ENCODE peak calls at places on chromosomes 2 and 18, in nine cellular contexts. G is dorsolateral prefrontal cortex; W is LHCN-M2; Q is B cell; J is stimulated activated CD4-positive, alpha-beta T cell treated with anti-CD3 and anti-CD28 coated beads, Interleukin-2, amount 100 ng/mL, for 48 hours; X is PC-3; D is NCI-H1105 treated with DMSO at 0.1 percent for 48 hours; P is fibroblast of lung; B is endothelial cell of umbilical vein. V is an unnamed sample.

GRCh38 chr2:233447506-233448219 is 93.4 kb downstream of the DGKD start:
- DNase-seq in G (peak; percentile 23), W (no peak), Q (no peak), J (no peak), X (no peak), D (no peak), P (no peak), B (no peak), V (no peak)

GRCh38 chr2:12005886-12006681 is 259.7 kb downstream of the LPIN1 start:
- DNase-seq in G (peak; percentile 40), W (peak; percentile 82), Q (peak; percentile 68), J (peak; percentile 50), X (no peak), D (peak; percentile 80), P (no peak), B (peak; percentile 51), V (peak; percentile 72)

GRCh38 chr2:133817680-133818566 is 249.7 kb upstream of the NCKAP5 start:
- DNase-seq in G (no peak), W (peak; percentile 94), Q (no peak), J (no peak), X (peak; percentile 97), D (no peak), P (peak; percentile 94), B (peak; percentile 98), V (peak; percentile 98)

GRCh38 chr2:153096272-153096671 is 377.9 kb downstream of the ARL6IP6 start:
- DNase-seq in G (no peak), W (no peak), Q (no peak), J (no peak), X (no peak), D (no peak), P (no peak), B (no peak), V (no peak)

GRCh38 chr2:154568413-154568812 is 130.1 kb upstream of the KCNJ3 start:
- DNase-seq in G (no peak), W (no peak), Q (no peak), J (no peak), X (no peak), D (no peak), P (no peak), B (no peak), V (no peak)

GRCh38 chr2:5367321-5367720 is 324.9 kb upstream of the SOX11 start:
- DNase-seq in G (no peak), W (no peak), Q (no peak), J (no peak), X (no peak), D (no peak), P (no peak), B (no peak), V (no peak)

GRCh38 chr2:188984680-188985079 is 10.5 kb downstream of the COL3A1 start:
- DNase-seq in G (no peak), W (peak; percentile 95), Q (no peak), J (no peak), X (peak; percentile 19), D (no peak), P (peak; percentile 89), B (no peak), V (no peak)

GRCh38 chr2:422676-423435 is 135.0 kb upstream of the ALKAL2 start:
- DNase-seq in G (no peak), W (no peak), Q (no peak), J (no peak), X (no peak), D (no peak), P (no peak), B (no peak), V (no peak)

GRCh38 chr18:49764032-49764431 is 49.3 kb downstream of the ACAA2 start:
- DNase-seq in G (no peak), W (no peak), Q (no peak), J (no peak), X (no peak), D (no peak), P (peak; percentile 18), B (peak; percentile 6), V (no peak)

GRCh38 chr2:63790913-63791312 is 50.8 kb upstream of the UGP2 start:
- DNase-seq in G (no peak), W (peak; percentile 85), Q (no peak), J (no peak), X (peak; percentile 77), D (no peak), P (peak; percentile 92), B (peak; percentile 37), V (peak; percentile 58)

GRCh38 chr2:135773319-135773718 is 31.7 kb downstream of the UBXN4 start:
- DNase-seq in G (no peak), W (no peak), Q (no peak), J (no peak), X (no peak), D (no peak), P (no peak), B (peak; percentile 13), V (no peak)

V was measured in kidney epithelial cell.